ENCODE peak calls at places on chromosomes 13 and 19, in six cellular contexts. A is fibroblast of lung, H is HCT116, M is progenitor cell of endocrine pancreas, J is mesothelial cell of epicardium, D is lower lobe of right lung. R is an unnamed sample.

GRCh38 chr13:98761126-98761978 is 8.9 kb upstream of the SLC15A1 start:
- DNase-seq in H (no peak), D (no peak), J (no peak), M (no peak), A (peak; percentile 85), R (peak; percentile 78)

GRCh38 chr19:15331419-15332310 is 674 bp downstream of the BRD4 start:
- DNase-seq in M (peak; percentile 20), A (peak; percentile 32), D (peak; percentile 71), H (no peak), J (peak; percentile 32), R (peak; percentile 39)

GRCh38 chr13:78319101-78319627 is 284.2 kb downstream of the POU4F1 start:
- DNase-seq in J (no peak), M (no peak), A (no peak), D (no peak), H (no peak), R (no peak)

GRCh38 chr19:2032296-2032941 is 16.9 kb upstream of the BTBD2 start:
- DNase-seq in J (no peak), A (peak; percentile 91), M (no peak), D (peak; percentile 98), H (peak; percentile 84), R (peak; percentile 89)

GRCh38 chr13:78100481-78100880 is 181.8 kb upstream of the EDNRB start:
- DNase-seq in M (no peak), D (no peak), H (no peak), J (no peak), A (no peak), R (peak; percentile 10)

GRCh38 chr13:71021810-71022422 is 845.1 kb downstream of the DACH1 start:
- DNase-seq in M (no peak), J (no peak), D (no peak), A (no peak), H (no peak), R (no peak)

GRCh38 chr13:47794963-47795362 is 206.1 kb downstream of the SUCLA2 start:
- DNase-seq in M (no peak), D (no peak), H (peak; percentile 18), J (no peak), A (peak; percentile 5), R (peak; percentile 6)

GRCh38 chr13:107124129-107124718 is 556.3 kb upstream of the ARGLU1 start:
- DNase-seq in H (no peak), M (no peak), J (no peak), A (peak; percentile 47), D (no peak), R (peak; percentile 17)

GRCh38 chr13:98570929-98571372 is 6.0 kb downstream of the STK24 start:
- DNase-seq in D (no peak), M (no peak), J (no peak), A (no peak), H (peak; percentile 83), R (no peak)

GRCh38 chr19:34145741-34146202 is 26.5 kb upstream of the LSM14A start:
- DNase-seq in M (peak; percentile 19), A (peak; percentile 61), H (peak; percentile 33), J (no peak), D (no peak), R (peak; percentile 36)

GRCh38 chr19:18414504-18415176 is 4.6 kb upstream of the SSBP4 start:
- DNase-seq in H (no peak), M (no peak), A (no peak), J (no peak), D (peak; percentile 51), R (no peak)

GRCh38 chr19:1648156-1648925 is 4.1 kb downstream of the TCF3 start:
- DNase-seq in D (no peak), M (no peak), A (no peak), J (no peak), H (no peak), R (no peak)

GRCh38 chr19:13463296-13463695 is 43.0 kb downstream of the CACNA1A start:
- DNase-seq in M (peak; percentile 55), J (no peak), D (no peak), A (peak; percentile 2), H (no peak), R (peak; percentile 9)

GRCh38 chr13:102978168-102978567 is 88.0 kb downstream of the SLC10A2 start:
- DNase-seq in H (no peak), D (no peak), M (no peak), J (no peak), A (peak; percentile 6), R (no peak)

GRCh38 chr13:31790992-31791391 is 51.7 kb downstream of the RXFP2 start:
- DNase-seq in D (no peak), H (no peak), A (no peak), M (no peak), J (no peak), R (peak; percentile 77)

GRCh38 chr13:80571346-80572307 is 230.7 kb upstream of the SPRY2 start:
- DNase-seq in H (no peak), D (no peak), A (no peak), J (no peak), M (no peak), R (no peak)

GRCh38 chr13:27712421-27712820 is 79.9 kb upstream of the GSX1 start:
- DNase-seq in H (no peak), M (no peak), A (peak; percentile 15), J (no peak), D (no peak), R (peak; percentile 31)

GRCh38 chr19:32895384-32895783 is 25.8 kb upstream of the SLC7A9 start:
- DNase-seq in M (no peak), H (no peak), A (no peak), D (no peak), J (no peak), R (no peak)

GRCh38 chr19:40252395-40252794 is 25.9 kb upstream of the CCNP start:
- DNase-seq in D (no peak), M (no peak), J (no peak), H (no peak), A (no peak), R (no peak)

GRCh38 chr13:29509999-29510586 is 85.4 kb downstream of the SLC7A1 start:
- DNase-seq in H (no peak), A (no peak), D (no peak), M (no peak), J (no peak), R (peak; percentile 34)

GRCh38 chr19:58059003-58059671 is at the start of gene ZNF135:
- DNase-seq in H (no peak), D (peak; percentile 83), M (peak; percentile 73), A (peak; percentile 90), J (peak; percentile 60), R (peak; percentile 77)

DNA sequence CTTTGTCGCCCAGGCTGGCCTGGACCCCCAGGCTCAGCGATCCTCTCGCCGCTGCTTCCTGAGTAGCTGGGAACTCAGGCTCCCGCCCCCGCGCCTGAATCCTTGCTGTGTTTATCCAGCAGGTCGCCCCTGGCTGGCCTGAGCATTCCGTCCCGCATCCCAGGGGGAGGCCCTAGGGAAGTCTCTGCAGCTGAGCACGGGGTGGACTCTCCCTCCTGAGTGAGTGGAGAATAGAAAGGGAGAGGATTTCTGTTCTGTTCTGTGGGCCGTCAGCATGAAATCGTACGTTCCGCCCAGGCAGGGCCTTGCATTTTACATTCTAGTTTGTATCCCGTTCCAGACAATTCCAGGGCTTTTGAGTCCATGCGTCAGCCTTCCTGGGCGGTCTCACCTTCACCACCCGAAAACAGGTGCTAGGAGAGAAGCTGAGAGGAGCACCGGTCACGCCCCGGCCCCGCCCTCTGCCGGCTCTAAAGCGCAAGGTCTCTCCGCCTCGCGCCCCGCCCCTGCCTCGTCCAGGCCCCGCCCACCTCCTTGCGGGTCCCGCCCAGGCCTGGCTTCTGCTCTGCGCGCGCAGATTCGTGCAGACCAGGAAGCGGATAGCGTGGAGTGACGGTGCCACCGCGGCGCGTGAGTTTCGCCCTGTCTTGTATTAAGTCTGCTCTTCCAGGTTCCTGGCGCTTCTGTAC is at the start of gene ZNF761:
- DNase-seq in H (peak; percentile 84), A (peak; percentile 86), D (peak; percentile 98), M (peak; percentile 99), J (peak; percentile 97), R (peak; percentile 82)
- TF ChIP-seq CTCF in H (peak; percentile 33), A (peak; percentile 33), D (peak; percentile 48), M (peak; percentile 39), J (peak; percentile 60), R (peak; percentile 39)

GRCh38 chr19:44141191-44142013 is at the start of gene ZNF234:
- DNase-seq in M (peak; percentile 65), D (peak; percentile 85), H (peak; percentile 33), A (peak; percentile 86), J (peak; percentile 63), R (peak; percentile 81)
- TF ChIP-seq CTCF in M (no peak), D (no peak), H (no peak), A (no peak), J (no peak), R (no peak)

GRCh38 chr13:109318945-109319590 is 467.3 kb downstream of the IRS2 start:
- DNase-seq in H (no peak), M (no peak), J (no peak), A (no peak), D (no peak), R (no peak)
- TF ChIP-seq CTCF in H (no peak), M (no peak), J (no peak), A (no peak), D (no peak), R (no peak)

GRCh38 chr13:60135344-60135743 is 28.4 kb downstream of the DIAPH3 start:
- DNase-seq in M (no peak), H (no peak), A (no peak), J (no peak), D (no peak), R (no peak)

GRCh38 chr13:60139272-60139671 is 24.5 kb downstream of the DIAPH3 start:
- DNase-seq in M (no peak), A (no peak), H (no peak), D (no peak), J (no peak), R (peak; percentile 16)

GRCh38 chr13:60138674-60139073 is 25.1 kb downstream of the DIAPH3 start:
- DNase-seq in H (no peak), A (no peak), D (no peak), J (no peak), M (no peak), R (no peak)

GRCh38 chr13:60137911-60138570 is 25.7 kb downstream of the DIAPH3 start:
- DNase-seq in M (no peak), H (no peak), A (no peak), D (no peak), J (no peak), R (no peak)

DNA sequence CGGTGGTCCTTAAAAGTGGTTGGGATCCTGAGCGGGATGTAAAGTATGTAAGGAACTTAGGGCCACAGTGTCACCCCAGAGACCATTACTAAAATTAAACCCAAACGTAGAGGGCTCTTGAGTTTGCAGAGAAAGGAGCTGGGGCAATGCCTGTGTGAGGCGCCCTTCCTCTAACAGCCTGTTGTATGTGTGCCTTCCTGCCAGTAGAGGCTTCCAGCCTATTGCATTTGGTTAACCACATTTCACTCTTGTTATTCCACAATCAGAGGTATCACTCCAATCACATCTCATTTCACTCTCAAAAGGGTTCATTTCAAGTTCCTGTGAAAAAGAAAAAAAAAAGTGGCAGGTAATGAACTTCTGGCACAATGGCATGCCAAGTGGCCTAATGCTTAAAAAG is 29.4 kb downstream of the DIAPH3 start:
- DNase-seq in A (peak; percentile 58), D (no peak), H (no peak), M (no peak), J (no peak), R (peak; percentile 32)
- TF ChIP-seq CTCF in A (peak; percentile 52), D (no peak), H (peak; percentile 15), M (no peak), J (no peak), R (peak; percentile 56)

R was measured in AG10803.